ENCODE peak calls at places on chromosomes 2 and 18, in nine cellular contexts. K is OCI-LY7, C is fibroblast of lung, L is cardiac muscle cell, Y is PC-3, D is transverse colon, I is tibial artery, R is neural progenitor cell, G is gastrocnemius medialis. P is an unnamed sample.

GRCh38 chr2:97844311-97844859 is 131.0 kb downstream of the ZAP70 start:
- DNase-seq in K (no peak), C (no peak), L (no peak), Y (no peak), D (no peak), I (no peak), R (no peak), G (no peak), P (no peak)

GRCh38 chr2:217935901-217936684 is 66.7 kb downstream of the TNS1 start:
- DNase-seq in K (no peak), C (peak; percentile 84), L (no peak), Y (no peak), D (no peak), I (no peak), R (no peak), G (no peak), P (no peak)

GRCh38 chr2:119250891-119251290 is 27.3 kb downstream of the STEAP3 start:
- DNase-seq in K (no peak), C (no peak), L (no peak), Y (no peak), D (no peak), I (no peak), R (no peak), G (no peak), P (no peak)

GRCh38 chr2:64866797-64867196 is 122.4 kb upstream of the SLC1A4 start:
- DNase-seq in K (no peak), C (peak; percentile 94), L (no peak), Y (peak; percentile 69), D (peak; percentile 26), I (peak; percentile 16), R (no peak), G (no peak), P (no peak)

GRCh38 chr2:181185948-181186347 is 205.5 kb downstream of the UBE2E3 start:
- DNase-seq in K (no peak), C (peak; percentile 40), L (no peak), Y (peak; percentile 21), D (no peak), I (no peak), R (no peak), G (no peak), P (no peak)

GRCh38 chr2:232431705-232432590 is 24.0 kb upstream of the ALPI start:
- DNase-seq in K (no peak), C (no peak), L (no peak), Y (no peak), D (no peak), I (no peak), R (no peak), G (no peak), P (no peak)

GRCh38 chr2:150140777-150141176 is 346.7 kb downstream of the RND3 start:
- DNase-seq in K (no peak), C (peak; percentile 20), L (no peak), Y (peak; percentile 19), D (no peak), I (no peak), R (no peak), G (no peak), P (no peak)

GRCh38 chr2:28736034-28736433 is 15.6 kb upstream of the PPP1CB start:
- DNase-seq in K (no peak), C (peak; percentile 28), L (peak; percentile 83), Y (peak; percentile 50), D (peak; percentile 69), I (peak; percentile 84), R (no peak), G (peak; percentile 96), P (peak; percentile 50)

GRCh38 chr2:106965611-106966010 is 79.6 kb upstream of the ST6GAL2 start:
- DNase-seq in K (no peak), C (no peak), L (no peak), Y (peak; percentile 54), D (no peak), I (no peak), R (no peak), G (no peak), P (no peak)

GRCh38 chr18:3816601-3817363 is 366.8 kb downstream of the TGIF1 start:
- DNase-seq in K (no peak), C (peak; percentile 95), L (no peak), Y (peak; percentile 42), D (no peak), I (no peak), R (no peak), G (no peak), P (no peak)

GRCh38 chr2:207617011-207617671 is 8.1 kb downstream of the METTL21A start:
- DNase-seq in K (no peak), C (peak; percentile 89), L (no peak), Y (peak; percentile 87), D (no peak), I (no peak), R (peak; percentile 8), G (no peak), P (no peak)

GRCh38 chr2:40751981-40752380 is 300.1 kb upstream of the SLC8A1 start:
- DNase-seq in K (no peak), C (no peak), L (no peak), Y (peak; percentile 59), D (no peak), I (no peak), R (no peak), G (no peak), P (no peak)

GRCh38 chr18:65336411-65336810 is 414.4 kb upstream of the CDH7 start:
- DNase-seq in K (no peak), C (no peak), L (no peak), Y (no peak), D (no peak), I (no peak), R (no peak), G (no peak), P (no peak)

GRCh38 chr2:240850756-240851077 is 17.9 kb upstream of the AGXT start:
- DNase-seq in K (no peak), C (no peak), L (no peak), Y (no peak), D (no peak), I (no peak), R (no peak), G (no peak), P (no peak)

GRCh38 chr2:229475753-229476152 is 204.7 kb upstream of the PID1 start:
- DNase-seq in K (no peak), C (no peak), L (peak; percentile 43), Y (peak; percentile 12), D (no peak), I (no peak), R (no peak), G (no peak), P (no peak)
- TF ChIP-seq CTCF in K (no peak), C (no peak), L (no peak), Y (no peak), D (no peak), I (no peak), R (no peak), G (no peak), P (no peak)

GRCh38 chr18:58660915-58661314 is 10.3 kb upstream of the MALT1 start:
- DNase-seq in K (no peak), C (no peak), L (no peak), Y (no peak), D (no peak), I (no peak), R (no peak), G (no peak), P (no peak)

GRCh38 chr18:58661423-58661822 is 9.8 kb upstream of the MALT1 start:
- DNase-seq in K (no peak), C (no peak), L (peak; percentile 20), Y (peak; percentile 20), D (no peak), I (no peak), R (peak; percentile 13), G (no peak), P (no peak)

GRCh38 chr18:58657494-58657893 is 13.8 kb upstream of the MALT1 start:
- DNase-seq in K (no peak), C (no peak), L (no peak), Y (no peak), D (no peak), I (no peak), R (no peak), G (no peak), P (no peak)

GRCh38 chr18:58662118-58662517 is 9.1 kb upstream of the MALT1 start:
- DNase-seq in K (no peak), C (no peak), L (no peak), Y (no peak), D (no peak), I (no peak), R (no peak), G (no peak), P (no peak)

DNA sequence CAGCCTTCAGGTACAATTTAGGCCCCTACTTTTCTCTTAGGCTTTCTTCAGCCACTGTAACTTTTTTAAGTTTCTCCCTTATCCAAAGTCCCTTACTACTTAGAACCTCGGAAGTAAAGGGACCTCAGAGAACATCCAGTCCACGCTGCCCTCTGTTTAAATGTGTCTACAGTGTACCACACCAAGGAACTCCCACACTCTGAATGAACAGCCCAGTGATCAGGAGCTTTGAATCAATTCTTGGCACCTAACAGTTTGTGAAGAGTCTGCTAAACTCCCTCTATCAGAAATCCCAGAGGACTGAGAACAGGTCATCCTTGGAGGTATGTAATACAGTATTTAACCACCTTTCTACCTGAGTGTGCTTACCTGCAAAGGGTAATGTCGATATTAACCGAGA is 11.6 kb upstream of the MALT1 start:
- DNase-seq in K (no peak), C (no peak), L (no peak), Y (no peak), D (no peak), I (no peak), R (no peak), G (no peak), P (no peak)
- H3K4me3 ChIP-seq in K (no peak overlapping the region), C (no peak overlapping the region), L (no peak overlapping the region), Y (no peak overlapping the region), D (no peak overlapping the region), I (no peak overlapping the region), R (no peak overlapping the region), G (no peak overlapping the region), P (no peak overlapping the region)

GRCh38 chr2:162821718-162822117 is 16.8 kb downstream of the KCNH7 start:
- DNase-seq in K (no peak), C (no peak), L (no peak), Y (no peak), D (no peak), I (no peak), R (no peak), G (no peak), P (no peak)

GRCh38 chr2:162828545-162828944 is 10.0 kb downstream of the KCNH7 start:
- DNase-seq in K (no peak), C (no peak), L (no peak), Y (peak; percentile 14), D (no peak), I (no peak), R (no peak), G (no peak), P (no peak)

GRCh38 chr2:162824319-162824718 is 14.2 kb downstream of the KCNH7 start:
- DNase-seq in K (no peak), C (no peak), L (no peak), Y (peak; percentile 10), D (no peak), I (no peak), R (peak; percentile 8), G (no peak), P (no peak)

GRCh38 chr2:162826901-162827300 is 11.7 kb downstream of the KCNH7 start:
- DNase-seq in K (no peak), C (peak; percentile 27), L (no peak), Y (no peak), D (no peak), I (no peak), R (no peak), G (no peak), P (no peak)

GRCh38 chr2:162825578-162825977 is 13.0 kb downstream of the KCNH7 start:
- DNase-seq in K (no peak), C (no peak), L (no peak), Y (no peak), D (no peak), I (no peak), R (no peak), G (no peak), P (no peak)
- H3K4me1 ChIP-seq in K (no peaks in the 10 kb centered on the region), C (no peaks in the 10 kb centered on the region), L (peaks cover 49% of the 10 kb centered on the region), Y (peaks cover 9% of the 10 kb centered on the region), D (no peaks in the 10 kb centered on the region), I (no peaks in the 10 kb centered on the region), R (peaks cover 10% of the 10 kb centered on the region), G (no peaks in the 10 kb centered on the region), P (no peaks in the 10 kb centered on the region)

GRCh38 chr18:32470713-32471633 is at the start of gene GAREM1:
- DNase-seq in K (peak; percentile 86), C (peak; percentile 98), L (peak; percentile 98), Y (peak; percentile 81), D (peak; percentile 96), I (peak; percentile 96), R (peak; percentile 98), G (peak; percentile 96), P (peak; percentile 93)
- TF ChIP-seq CTCF in K (peak; percentile 51), C (peak; percentile 54), L (peak; percentile 64), Y (peak; percentile 33), D (peak; percentile 65), I (peak; percentile 91), R (peak; percentile 60), G (peak; percentile 71), P (peak; percentile 80)